ENCODE peak calls at places on chromosomes 3 and 15, in ten cellular contexts. D is WTC11; K is stimulated activated CD4-positive, alpha-beta T cell treated with anti-CD3 and anti-CD28 coated beads, Interleukin-4, amount 100 ng/mL, for 48 hours; V is adrenal gland; O is activated CD8-positive, alpha-beta memory T cell treated with anti-CD3 and anti-CD28 coated beads for 48 hours; Y is HT1080; C is lower leg skin; H is cerebellum; P is kidney tubule cell; E is A172. X is an unnamed sample.
A peak's percentile ranks its signal among the peaks of the same experiment; 100 is the strongest.

GRCh38 chr15:85792872-85793621 is 1.7 kb downstream of the KLHL25 start:
- DNase-seq in D (no peak), K (peak; percentile 24), V (no peak), O (no peak), Y (peak; percentile 17), C (no peak), H (no peak), P (no peak), E (no peak), X (no peak)

GRCh38 chr15:33618300-33618699 is 307.5 kb downstream of the RYR3 start:
- DNase-seq in D (no peak), K (no peak), V (no peak), O (no peak), Y (no peak), C (no peak), H (no peak), P (peak; percentile 24), E (no peak), X (no peak)

GRCh38 chr15:49620174-49620573 is 444 bp downstream of the FAM227B start:
- DNase-seq in D (no peak), K (no peak), V (no peak), O (no peak), Y (no peak), C (no peak), H (no peak), P (peak; percentile 37), E (no peak), X (no peak)

GRCh38 chr3:79167651-79168416 is 600.0 kb downstream of the ROBO1 start:
- DNase-seq in D (no peak), K (no peak), V (no peak), O (no peak), Y (peak; percentile 78), C (no peak), H (no peak), P (peak; percentile 8), E (peak; percentile 91), X (no peak)

GRCh38 chr3:12706504-12707253 is 42.8 kb upstream of the RAF1 start:
- DNase-seq in D (peak; percentile 78), K (peak; percentile 39), V (peak; percentile 81), O (no peak), Y (peak; percentile 78), C (no peak), H (peak; percentile 24), P (peak; percentile 79), E (peak; percentile 83), X (peak; percentile 36)

GRCh38 chr3:149501524-149501923 is 27.0 kb downstream of the TM4SF4 start:
- DNase-seq in D (no peak), K (no peak), V (no peak), O (no peak), Y (no peak), C (no peak), H (no peak), P (peak; percentile 81), E (no peak), X (no peak)

GRCh38 chr3:51718547-51719412 is 11.9 kb downstream of the GRM2 start:
- DNase-seq in D (peak; percentile 92), K (peak; percentile 64), V (peak; percentile 73), O (peak; percentile 38), Y (peak; percentile 62), C (peak; percentile 84), H (peak; percentile 22), P (peak; percentile 80), E (peak; percentile 55), X (peak; percentile 63)

GRCh38 chr3:191775451-191776233 is 314.7 kb downstream of the PYDC2 start:
- DNase-seq in D (no peak), K (no peak), V (no peak), O (no peak), Y (peak; percentile 71), C (no peak), H (no peak), P (peak; percentile 56), E (peak; percentile 93), X (no peak)

GRCh38 chr3:23161896-23162570 is 41.1 kb upstream of the UBE2E2 start:
- DNase-seq in D (no peak), K (no peak), V (no peak), O (no peak), Y (no peak), C (no peak), H (no peak), P (peak; percentile 71), E (peak; percentile 26), X (no peak)

GRCh38 chr3:61561374-61562041 is at the start of gene PTPRG:
- DNase-seq in D (peak; percentile 78), K (no peak), V (peak; percentile 95), O (no peak), Y (peak; percentile 91), C (peak; percentile 97), H (peak; percentile 92), P (peak; percentile 96), E (peak; percentile 81), X (no peak)

GRCh38 chr15:62112616-62113593 is 46.1 kb downstream of the C2CD4A start:
- DNase-seq in D (no peak), K (no peak), V (peak; percentile 90), O (no peak), Y (peak; percentile 91), C (no peak), H (no peak), P (peak; percentile 96), E (peak; percentile 88), X (no peak)

GRCh38 chr3:13113346-13114335 is 40.4 kb upstream of the IQSEC1 start:
- DNase-seq in D (no peak), K (no peak), V (no peak), O (no peak), Y (no peak), C (peak; percentile 70), H (no peak), P (no peak), E (no peak), X (no peak)

GRCh38 chr3:96750094-96750767 is 64.2 kb upstream of the EPHA6 start:
- DNase-seq in D (no peak), K (no peak), V (no peak), O (no peak), Y (no peak), C (no peak), H (no peak), P (no peak), E (no peak), X (no peak)

GRCh38 chr3:157573780-157574378 is 70.7 kb upstream of the VEPH1 start:
- DNase-seq in D (no peak), K (no peak), V (no peak), O (no peak), Y (peak; percentile 38), C (no peak), H (no peak), P (peak; percentile 80), E (no peak), X (no peak)

GRCh38 chr15:85168642-85169173 is 187.1 kb downstream of the PDE8A start:
- DNase-seq in D (peak; percentile 83), K (peak; percentile 41), V (no peak), O (peak; percentile 18), Y (peak; percentile 21), C (no peak), H (no peak), P (peak; percentile 59), E (no peak), X (peak; percentile 18)

GRCh38 chr3:42668403-42668740 is 14.9 kb downstream of the ZBTB47 start:
- DNase-seq in D (no peak), K (no peak), V (peak; percentile 44), O (no peak), Y (no peak), C (peak; percentile 60), H (no peak), P (no peak), E (no peak), X (no peak)

GRCh38 chr3:112685435-112685834 is 44.5 kb upstream of the CCDC80 start:
- DNase-seq in D (no peak), K (no peak), V (no peak), O (no peak), Y (peak; percentile 57), C (no peak), H (no peak), P (no peak), E (no peak), X (no peak)

GRCh38 chr15:78072080-78072892 is 5.2 kb downstream of the TBC1D2B start:
- DNase-seq in D (peak; percentile 2), K (no peak), V (peak; percentile 84), O (no peak), Y (no peak), C (no peak), H (no peak), P (peak; percentile 15), E (no peak), X (no peak)

GRCh38 chr3:39443530-39443929 is 23.9 kb upstream of the MOBP start:
- DNase-seq in D (peak; percentile 50), K (no peak), V (no peak), O (no peak), Y (no peak), C (no peak), H (no peak), P (peak; percentile 38), E (no peak), X (no peak)

GRCh38 chr3:10363935-10364334 is 43.0 kb upstream of the SEC13 start:
- DNase-seq in D (no peak), K (no peak), V (no peak), O (no peak), Y (no peak), C (no peak), H (no peak), P (peak; percentile 15), E (no peak), X (no peak)

GRCh38 chr15:99368743-99369142 is 117.5 kb downstream of the LRRC28 start:
- DNase-seq in D (no peak), K (no peak), V (no peak), O (no peak), Y (no peak), C (no peak), H (no peak), P (no peak), E (no peak), X (no peak)

GRCh38 chr3:51717446-51717845 is 10.6 kb downstream of the GRM2 start:
- DNase-seq in D (peak; percentile 5), K (no peak), V (no peak), O (no peak), Y (no peak), C (peak; percentile 79), H (no peak), P (no peak), E (no peak), X (no peak)

GRCh38 chr3:38916706-38917105 is 100.7 kb upstream of the SCN10A start:
- DNase-seq in D (no peak), K (no peak), V (no peak), O (no peak), Y (peak; percentile 39), C (no peak), H (no peak), P (peak; percentile 56), E (no peak), X (no peak)

GRCh38 chr3:24180616-24181015 is 235.5 kb downstream of the NR1D2 start:
- DNase-seq in D (no peak), K (no peak), V (no peak), O (no peak), Y (no peak), C (no peak), H (no peak), P (no peak), E (no peak), X (no peak)

GRCh38 chr3:42735021-42735420 is 32.4 kb upstream of the HHATL start:
- DNase-seq in D (no peak), K (no peak), V (no peak), O (no peak), Y (no peak), C (no peak), H (no peak), P (no peak), E (no peak), X (no peak)

GRCh38 chr15:53808058-53808703 is 48.7 kb upstream of the WDR72 start:
- DNase-seq in D (no peak), K (no peak), V (no peak), O (no peak), Y (no peak), C (no peak), H (peak; percentile 44), P (peak; percentile 23), E (no peak), X (no peak)

GRCh38 chr15:78761020-78761419 is 50.2 kb downstream of the ADAMTS7 start:
- DNase-seq in D (peak; percentile 6), K (no peak), V (no peak), O (no peak), Y (no peak), C (peak; percentile 82), H (no peak), P (no peak), E (no peak), X (no peak)

GRCh38 chr3:165667676-165668075 is 169.5 kb downstream of the BCHE start:
- DNase-seq in D (no peak), K (no peak), V (no peak), O (no peak), Y (no peak), C (no peak), H (no peak), P (no peak), E (no peak), X (no peak)

X was measured in neuronal stem cell.